ENCODE peak calls at places on chromosomes 2 and 18, in seven cellular contexts. One of them, this sample, is unnamed.

GRCh38 chr2:205762883-205763282 is 80.6 kb downstream of the NRP2 start:
- DNase-seq in Caco-2: no peak
- DNase-seq in A549: no peak
- DNase-seq in esophagus squamous epithelium: no peak
- DNase-seq in GM13977: no peak
- DNase-seq in upper lobe of right lung: no peak
- DNase-seq in spleen: no peak
- DNase-seq in this sample: no peak

GRCh38 chr2:100877555-100877954 is 57.6 kb downstream of the NPAS2 start:
- DNase-seq in upper lobe of right lung: no peak
- DNase-seq in GM13977: no peak
- DNase-seq in esophagus squamous epithelium: no peak
- DNase-seq in A549: no peak
- DNase-seq in spleen: no peak
- DNase-seq in Caco-2: no peak
- DNase-seq in this sample: no peak

GRCh38 chr2:114515901-114516300 is 73.5 kb downstream of the DPP10 start:
- DNase-seq in upper lobe of right lung: no peak
- DNase-seq in A549: no peak
- DNase-seq in Caco-2: no peak
- DNase-seq in GM13977: no peak
- DNase-seq in spleen: no peak
- DNase-seq in esophagus squamous epithelium: no peak
- DNase-seq in this sample: no peak

GRCh38 chr2:23606968-23607367 is 222.0 kb downstream of the KLHL29 start:
- DNase-seq in A549: no peak
- DNase-seq in GM13977: no peak
- DNase-seq in esophagus squamous epithelium: no peak
- DNase-seq in spleen: peak; percentile 16
- DNase-seq in Caco-2: no peak
- DNase-seq in upper lobe of right lung: no peak
- DNase-seq in this sample: no peak

GRCh38 chr2:224085246-224085645 is 46.2 kb upstream of the SERPINE2 start:
- DNase-seq in A549: peak; percentile 58
- DNase-seq in upper lobe of right lung: no peak
- DNase-seq in Caco-2: no peak
- DNase-seq in esophagus squamous epithelium: no peak
- DNase-seq in spleen: no peak
- DNase-seq in GM13977: no peak
- DNase-seq in this sample: no peak

GRCh38 chr2:178328037-178328436 is 122.9 kb downstream of the PRKRA start:
- DNase-seq in esophagus squamous epithelium: no peak
- DNase-seq in A549: no peak
- DNase-seq in GM13977: no peak
- DNase-seq in Caco-2: no peak
- DNase-seq in upper lobe of right lung: no peak
- DNase-seq in spleen: no peak
- DNase-seq in this sample: no peak

GRCh38 chr2:101948625-101949150 is 43.1 kb upstream of the IL1R2 start:
- DNase-seq in upper lobe of right lung: no peak
- DNase-seq in spleen: no peak
- DNase-seq in esophagus squamous epithelium: no peak
- DNase-seq in GM13977: no peak
- DNase-seq in A549: no peak
- DNase-seq in Caco-2: no peak
- DNase-seq in this sample: no peak

GRCh38 chr18:4233468-4233867 is 221.6 kb downstream of the DLGAP1 start:
- DNase-seq in upper lobe of right lung: no peak
- DNase-seq in GM13977: no peak
- DNase-seq in A549: no peak
- DNase-seq in esophagus squamous epithelium: no peak
- DNase-seq in spleen: no peak
- DNase-seq in Caco-2: no peak
- DNase-seq in this sample: no peak

GRCh38 chr2:154992826-154993225 is 294.3 kb downstream of the KCNJ3 start:
- DNase-seq in Caco-2: no peak
- DNase-seq in spleen: no peak
- DNase-seq in A549: no peak
- DNase-seq in upper lobe of right lung: no peak
- DNase-seq in GM13977: no peak
- DNase-seq in esophagus squamous epithelium: no peak
- DNase-seq in this sample: no peak

GRCh38 chr2:160270571-160271113 is 70.6 kb upstream of the ITGB6 start:
- DNase-seq in upper lobe of right lung: peak; percentile 70
- DNase-seq in esophagus squamous epithelium: no peak
- DNase-seq in GM13977: no peak
- DNase-seq in Caco-2: no peak
- DNase-seq in spleen: no peak
- DNase-seq in A549: peak; percentile 75
- DNase-seq in this sample: no peak

GRCh38 chr2:55995206-55995605 is 71.6 kb upstream of the EFEMP1 start:
- DNase-seq in esophagus squamous epithelium: no peak
- DNase-seq in GM13977: no peak
- DNase-seq in A549: no peak
- DNase-seq in upper lobe of right lung: no peak
- DNase-seq in spleen: no peak
- DNase-seq in Caco-2: no peak
- DNase-seq in this sample: no peak

GRCh38 chr2:4763009-4763408 is 929.2 kb upstream of the SOX11 start:
- DNase-seq in A549: peak; percentile 33
- DNase-seq in GM13977: no peak
- DNase-seq in esophagus squamous epithelium: no peak
- DNase-seq in upper lobe of right lung: no peak
- DNase-seq in spleen: no peak
- DNase-seq in Caco-2: no peak
- DNase-seq in this sample: no peak

GRCh38 chr18:25282282-25282681 is 69.7 kb downstream of the ZNF521 start:
- DNase-seq in Caco-2: no peak
- DNase-seq in GM13977: no peak
- DNase-seq in esophagus squamous epithelium: no peak
- DNase-seq in spleen: no peak
- DNase-seq in upper lobe of right lung: no peak
- DNase-seq in A549: no peak
- DNase-seq in this sample: peak; percentile 22

GRCh38 chr2:75570948-75571729 is 10.4 kb upstream of the EVA1A start:
- DNase-seq in esophagus squamous epithelium: no peak
- DNase-seq in spleen: no peak
- DNase-seq in GM13977: no peak
- DNase-seq in A549: no peak
- DNase-seq in upper lobe of right lung: no peak
- DNase-seq in Caco-2: no peak
- DNase-seq in this sample: no peak

GRCh38 chr2:9652898-9653479 is 22.2 kb upstream of the YWHAQ start:
- DNase-seq in Caco-2: no peak
- DNase-seq in upper lobe of right lung: no peak
- DNase-seq in GM13977: peak; percentile 37
- DNase-seq in esophagus squamous epithelium: no peak
- DNase-seq in spleen: no peak
- DNase-seq in A549: no peak
- DNase-seq in this sample: no peak

GRCh38 chr18:61690418-61691138 is 202.2 kb downstream of the RNF152 start:
- DNase-seq in Caco-2: no peak
- DNase-seq in spleen: no peak
- DNase-seq in GM13977: no peak
- DNase-seq in A549: no peak
- DNase-seq in upper lobe of right lung: no peak
- DNase-seq in esophagus squamous epithelium: no peak
- DNase-seq in this sample: peak; percentile 30

GRCh38 chr18:44638811-44639210 is 41.9 kb upstream of the SETBP1 start:
- DNase-seq in A549: no peak
- DNase-seq in GM13977: no peak
- DNase-seq in upper lobe of right lung: no peak
- DNase-seq in Caco-2: no peak
- DNase-seq in esophagus squamous epithelium: no peak
- DNase-seq in spleen: no peak
- DNase-seq in this sample: no peak

GRCh38 chr18:44635546-44635945 is 45.1 kb upstream of the SETBP1 start:
- DNase-seq in GM13977: no peak
- DNase-seq in A549: no peak
- DNase-seq in upper lobe of right lung: no peak
- DNase-seq in Caco-2: no peak
- DNase-seq in spleen: no peak
- DNase-seq in esophagus squamous epithelium: no peak
- DNase-seq in this sample: no peak

GRCh38 chr18:44637210-44638051 is 43.3 kb upstream of the SETBP1 start:
- DNase-seq in upper lobe of right lung: no peak
- DNase-seq in spleen: no peak
- DNase-seq in Caco-2: no peak
- DNase-seq in esophagus squamous epithelium: no peak
- DNase-seq in GM13977: peak; percentile 10
- DNase-seq in A549: peak; percentile 28
- DNase-seq in this sample: no peak

GRCh38 chr18:44636241-44636640 is 44.4 kb upstream of the SETBP1 start:
- DNase-seq in upper lobe of right lung: no peak
- DNase-seq in Caco-2: no peak
- DNase-seq in esophagus squamous epithelium: no peak
- DNase-seq in GM13977: peak; percentile 14
- DNase-seq in A549: no peak
- DNase-seq in spleen: no peak
- DNase-seq in this sample: no peak

DNA sequence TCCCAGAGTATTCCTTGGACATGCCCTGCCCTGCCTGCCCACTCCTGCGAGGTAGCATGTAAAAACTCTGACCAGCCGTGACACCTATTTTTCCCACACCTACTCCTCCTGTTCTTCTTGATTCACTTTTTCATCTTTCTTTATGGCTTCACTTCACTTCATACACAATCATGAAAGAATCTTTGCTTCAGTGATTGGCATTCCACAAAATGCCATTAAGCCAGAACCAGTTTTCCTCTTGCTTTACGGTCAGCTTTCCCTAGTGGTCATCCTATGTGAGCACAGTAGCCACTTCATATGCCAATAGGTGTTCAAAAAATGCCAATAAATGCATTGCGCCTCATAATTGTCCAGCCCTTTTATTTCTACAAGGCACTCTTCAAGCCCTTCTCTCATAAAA is 42.5 kb upstream of the SETBP1 start:
- DNase-seq in upper lobe of right lung: no peak
- DNase-seq in GM13977: no peak
- DNase-seq in A549: no peak
- DNase-seq in Caco-2: no peak
- DNase-seq in esophagus squamous epithelium: no peak
- DNase-seq in spleen: no peak
- DNase-seq in this sample: no peak
- TF ChIP-seq CTCF in upper lobe of right lung: no peak
- TF ChIP-seq CTCF in GM13977: no peak
- TF ChIP-seq CTCF in A549: no peak
- TF ChIP-seq CTCF in Caco-2: no peak
- TF ChIP-seq CTCF in esophagus squamous epithelium: no peak
- TF ChIP-seq CTCF in spleen: no peak
- TF ChIP-seq CTCF in this sample: no peak

GRCh38 chr18:51029378-51029693 is 677 bp upstream of the SMAD4 start:
- DNase-seq in GM13977: no peak
- DNase-seq in A549: no peak
- DNase-seq in upper lobe of right lung: no peak
- DNase-seq in esophagus squamous epithelium: no peak
- DNase-seq in spleen: no peak
- DNase-seq in Caco-2: no peak
- DNase-seq in this sample: no peak

GRCh38 chr18:51025512-51025911 is 4.5 kb upstream of the SMAD4 start:
- DNase-seq in A549: no peak
- DNase-seq in GM13977: no peak
- DNase-seq in Caco-2: no peak
- DNase-seq in spleen: no peak
- DNase-seq in upper lobe of right lung: no peak
- DNase-seq in esophagus squamous epithelium: no peak
- DNase-seq in this sample: no peak

GRCh38 chr18:51029694-51030536 is at the start of gene SMAD4:
- DNase-seq in Caco-2: peak; percentile 93
- DNase-seq in esophagus squamous epithelium: peak; percentile 62
- DNase-seq in GM13977: peak; percentile 96
- DNase-seq in A549: peak; percentile 94
- DNase-seq in upper lobe of right lung: peak; percentile 99
- DNase-seq in spleen: peak; percentile 99
- DNase-seq in this sample: peak; percentile 99

GRCh38 chr18:51030537-51031258 is 685 bp downstream of the SMAD4 start:
- DNase-seq in A549: peak; percentile 45
- DNase-seq in Caco-2: peak; percentile 50
- DNase-seq in GM13977: peak; percentile 82
- DNase-seq in esophagus squamous epithelium: peak; percentile 18
- DNase-seq in spleen: peak; percentile 95
- DNase-seq in upper lobe of right lung: peak; percentile 90
- DNase-seq in this sample: peak; percentile 83

GRCh38 chr18:51028201-51028805 is 1.7 kb upstream of the SMAD4 start:
- DNase-seq in esophagus squamous epithelium: no peak
- DNase-seq in GM13977: peak; percentile 34
- DNase-seq in upper lobe of right lung: no peak
- DNase-seq in spleen: no peak
- DNase-seq in A549: peak; percentile 24
- DNase-seq in Caco-2: peak; percentile 51
- DNase-seq in this sample: peak; percentile 43
- TF ChIP-seq CTCF in esophagus squamous epithelium: no peak
- TF ChIP-seq CTCF in GM13977: peak; percentile 16
- TF ChIP-seq CTCF in upper lobe of right lung: no peak
- TF ChIP-seq CTCF in spleen: no peak
- TF ChIP-seq CTCF in A549: no peak
- TF ChIP-seq CTCF in Caco-2: no peak
- TF ChIP-seq CTCF in this sample: no peak

DNA sequence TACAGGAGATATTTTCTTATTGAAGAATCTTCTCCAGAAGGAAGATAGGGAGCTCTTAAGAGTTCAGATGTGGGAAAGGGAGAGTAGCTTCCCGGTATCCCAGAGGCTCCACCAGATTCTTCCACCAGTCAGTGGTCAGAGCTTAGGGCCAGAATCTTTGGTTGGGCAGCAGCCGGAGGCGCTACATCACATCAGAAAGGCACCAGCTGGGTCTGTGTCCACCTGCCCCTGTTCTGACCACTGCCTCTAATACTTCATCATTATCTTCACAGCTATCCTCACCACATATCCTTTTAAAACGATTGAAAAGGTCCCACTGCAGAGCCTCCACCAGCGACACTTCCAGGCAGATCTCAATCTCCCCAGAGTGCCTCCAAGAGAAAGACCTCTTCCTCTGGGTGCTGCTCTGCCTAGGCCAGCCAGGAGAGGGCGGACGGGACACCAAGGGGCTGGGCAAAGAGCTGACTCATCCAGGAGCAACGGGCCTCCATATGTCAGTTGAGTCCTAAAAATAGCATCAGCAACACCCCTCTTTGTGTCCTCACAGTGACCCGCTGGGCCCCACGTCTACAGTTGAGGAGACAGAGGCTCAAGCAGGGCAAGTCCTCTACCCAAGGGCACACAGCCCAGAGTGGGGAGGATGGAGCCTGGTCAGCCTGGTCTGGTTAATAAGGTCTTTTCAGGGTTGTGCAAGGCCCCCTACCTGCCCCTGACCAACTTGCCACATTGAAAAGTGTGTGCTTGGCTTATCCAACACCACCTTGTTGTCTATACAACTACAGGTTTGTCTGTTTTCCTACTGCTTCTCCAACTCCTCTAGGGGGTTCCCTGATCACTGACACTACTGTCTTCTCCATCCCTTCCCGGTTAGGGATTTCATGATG is 81.2 kb downstream of the ADD2 start:
- DNase-seq in spleen: peak; percentile 69
- DNase-seq in A549: peak; percentile 86
- DNase-seq in esophagus squamous epithelium: no peak
- DNase-seq in GM13977: peak; percentile 61
- DNase-seq in upper lobe of right lung: peak; percentile 58
- DNase-seq in Caco-2: no peak
- DNase-seq in this sample: no peak
- TF ChIP-seq CTCF in spleen: no peak
- TF ChIP-seq CTCF in A549: peak; percentile 58
- TF ChIP-seq CTCF in esophagus squamous epithelium: no peak
- TF ChIP-seq CTCF in GM13977: peak; percentile 38
- TF ChIP-seq CTCF in upper lobe of right lung: peak; percentile 7
- TF ChIP-seq CTCF in Caco-2: peak; percentile 48
- TF ChIP-seq CTCF in this sample: no peak

GRCh38 chr2:33606622-33607021 is 7.5 kb upstream of the FAM98A start:
- DNase-seq in esophagus squamous epithelium: no peak
- DNase-seq in upper lobe of right lung: no peak
- DNase-seq in spleen: no peak
- DNase-seq in A549: no peak
- DNase-seq in GM13977: no peak
- DNase-seq in Caco-2: no peak
- DNase-seq in this sample: no peak
- TF ChIP-seq CTCF in esophagus squamous epithelium: no peak
- TF ChIP-seq CTCF in upper lobe of right lung: no peak
- TF ChIP-seq CTCF in spleen: no peak
- TF ChIP-seq CTCF in A549: no peak
- TF ChIP-seq CTCF in GM13977: no peak
- TF ChIP-seq CTCF in Caco-2: no peak
- TF ChIP-seq CTCF in this sample: no peak

This sample was measured in colonic mucosa.